ENCODE peak calls at places on chromosomes 1 and 21, in ten cellular contexts. One of them, this sample, is unnamed.

GRCh38 chr21:31873696-31874599 is 1.1 kb downstream of the HUNK start:
- DNase-seq in testis: peak; percentile 72
- DNase-seq in COR-L47: peak; percentile 36
- DNase-seq in LoVo: peak; percentile 21
- DNase-seq in HuH-7.5: peak; percentile 39
- DNase-seq in hippocampal formation: no peak
- DNase-seq in T-helper 1 cell: peak; percentile 21
- DNase-seq in mesothelial cell of epicardium: peak; percentile 87
- DNase-seq in cardiac fibroblast: peak; percentile 8
- DNase-seq in stimulated activated CD4-positive, alpha-beta T cell treated with anti-CD3 and anti-CD28 coated beads, Interleukin-12 subunit alpha, Interleukin-12 subunit beta, amount 100 ng/mL, for 24 hours: no peak
- DNase-seq in this sample: no peak

GRCh38 chr1:169867012-169867679 is 26.6 kb downstream of the SCYL3 start:
- DNase-seq in testis: no peak
- DNase-seq in COR-L47: no peak
- DNase-seq in LoVo: no peak
- DNase-seq in HuH-7.5: no peak
- DNase-seq in hippocampal formation: no peak
- DNase-seq in T-helper 1 cell: no peak
- DNase-seq in mesothelial cell of epicardium: no peak
- DNase-seq in cardiac fibroblast: no peak
- DNase-seq in stimulated activated CD4-positive, alpha-beta T cell treated with anti-CD3 and anti-CD28 coated beads, Interleukin-12 subunit alpha, Interleukin-12 subunit beta, amount 100 ng/mL, for 24 hours: no peak
- DNase-seq in this sample: no peak

GRCh38 chr1:59765036-59765730 is 49.6 kb upstream of the HOOK1 start:
- DNase-seq in testis: no peak
- DNase-seq in COR-L47: peak; percentile 88
- DNase-seq in LoVo: no peak
- DNase-seq in HuH-7.5: no peak
- DNase-seq in hippocampal formation: no peak
- DNase-seq in T-helper 1 cell: no peak
- DNase-seq in mesothelial cell of epicardium: no peak
- DNase-seq in cardiac fibroblast: no peak
- DNase-seq in stimulated activated CD4-positive, alpha-beta T cell treated with anti-CD3 and anti-CD28 coated beads, Interleukin-12 subunit alpha, Interleukin-12 subunit beta, amount 100 ng/mL, for 24 hours: no peak
- DNase-seq in this sample: no peak

GRCh38 chr1:116817582-116818064 is 63.4 kb downstream of the CD2 start:
- DNase-seq in testis: peak; percentile 56
- DNase-seq in COR-L47: peak; percentile 51
- DNase-seq in LoVo: peak; percentile 20
- DNase-seq in HuH-7.5: peak; percentile 63
- DNase-seq in hippocampal formation: no peak
- DNase-seq in T-helper 1 cell: peak; percentile 82
- DNase-seq in mesothelial cell of epicardium: no peak
- DNase-seq in cardiac fibroblast: no peak
- DNase-seq in stimulated activated CD4-positive, alpha-beta T cell treated with anti-CD3 and anti-CD28 coated beads, Interleukin-12 subunit alpha, Interleukin-12 subunit beta, amount 100 ng/mL, for 24 hours: peak; percentile 65
- DNase-seq in this sample: no peak

GRCh38 chr1:154182342-154183044 is 9.4 kb downstream of the TPM3 start:
- DNase-seq in testis: peak; percentile 82
- DNase-seq in COR-L47: peak; percentile 23
- DNase-seq in LoVo: peak; percentile 68
- DNase-seq in HuH-7.5: no peak
- DNase-seq in hippocampal formation: peak; percentile 26
- DNase-seq in T-helper 1 cell: peak; percentile 93
- DNase-seq in mesothelial cell of epicardium: peak; percentile 55
- DNase-seq in cardiac fibroblast: peak; percentile 92
- DNase-seq in stimulated activated CD4-positive, alpha-beta T cell treated with anti-CD3 and anti-CD28 coated beads, Interleukin-12 subunit alpha, Interleukin-12 subunit beta, amount 100 ng/mL, for 24 hours: peak; percentile 64
- DNase-seq in this sample: no peak

GRCh38 chr1:153679337-153680119 is 1.0 kb downstream of the NPR1 start:
- DNase-seq in testis: no peak
- DNase-seq in COR-L47: peak; percentile 4
- DNase-seq in LoVo: no peak
- DNase-seq in HuH-7.5: no peak
- DNase-seq in hippocampal formation: no peak
- DNase-seq in T-helper 1 cell: peak; percentile 17
- DNase-seq in mesothelial cell of epicardium: peak; percentile 49
- DNase-seq in cardiac fibroblast: peak; percentile 19
- DNase-seq in stimulated activated CD4-positive, alpha-beta T cell treated with anti-CD3 and anti-CD28 coated beads, Interleukin-12 subunit alpha, Interleukin-12 subunit beta, amount 100 ng/mL, for 24 hours: no peak
- DNase-seq in this sample: no peak

GRCh38 chr1:6502000-6502891 is 10.8 kb upstream of the PLEKHG5 start:
- DNase-seq in testis: peak; percentile 66
- DNase-seq in COR-L47: no peak
- DNase-seq in LoVo: no peak
- DNase-seq in HuH-7.5: no peak
- DNase-seq in hippocampal formation: no peak
- DNase-seq in T-helper 1 cell: no peak
- DNase-seq in mesothelial cell of epicardium: no peak
- DNase-seq in cardiac fibroblast: peak; percentile 48
- DNase-seq in stimulated activated CD4-positive, alpha-beta T cell treated with anti-CD3 and anti-CD28 coated beads, Interleukin-12 subunit alpha, Interleukin-12 subunit beta, amount 100 ng/mL, for 24 hours: no peak
- DNase-seq in this sample: peak; percentile 48

GRCh38 chr1:231016966-231017365 is 23.1 kb downstream of the FAM89A start:
- DNase-seq in testis: no peak
- DNase-seq in COR-L47: no peak
- DNase-seq in LoVo: no peak
- DNase-seq in HuH-7.5: no peak
- DNase-seq in hippocampal formation: no peak
- DNase-seq in T-helper 1 cell: no peak
- DNase-seq in mesothelial cell of epicardium: no peak
- DNase-seq in cardiac fibroblast: no peak
- DNase-seq in stimulated activated CD4-positive, alpha-beta T cell treated with anti-CD3 and anti-CD28 coated beads, Interleukin-12 subunit alpha, Interleukin-12 subunit beta, amount 100 ng/mL, for 24 hours: no peak
- DNase-seq in this sample: no peak

GRCh38 chr1:161910516-161911077 is 113.1 kb downstream of the OLFML2B start:
- DNase-seq in testis: no peak
- DNase-seq in COR-L47: no peak
- DNase-seq in LoVo: no peak
- DNase-seq in HuH-7.5: no peak
- DNase-seq in hippocampal formation: no peak
- DNase-seq in T-helper 1 cell: no peak
- DNase-seq in mesothelial cell of epicardium: no peak
- DNase-seq in cardiac fibroblast: peak; percentile 29
- DNase-seq in stimulated activated CD4-positive, alpha-beta T cell treated with anti-CD3 and anti-CD28 coated beads, Interleukin-12 subunit alpha, Interleukin-12 subunit beta, amount 100 ng/mL, for 24 hours: no peak
- DNase-seq in this sample: no peak

GRCh38 chr1:157359309-157360020 is 192.8 kb downstream of the FCRL5 start:
- DNase-seq in testis: no peak
- DNase-seq in COR-L47: peak; percentile 62
- DNase-seq in LoVo: no peak
- DNase-seq in HuH-7.5: no peak
- DNase-seq in hippocampal formation: no peak
- DNase-seq in T-helper 1 cell: no peak
- DNase-seq in mesothelial cell of epicardium: no peak
- DNase-seq in cardiac fibroblast: no peak
- DNase-seq in stimulated activated CD4-positive, alpha-beta T cell treated with anti-CD3 and anti-CD28 coated beads, Interleukin-12 subunit alpha, Interleukin-12 subunit beta, amount 100 ng/mL, for 24 hours: no peak
- DNase-seq in this sample: no peak

GRCh38 chr1:53277326-53277725 is 39.0 kb upstream of the MAGOH start:
- DNase-seq in testis: no peak
- DNase-seq in COR-L47: no peak
- DNase-seq in LoVo: no peak
- DNase-seq in HuH-7.5: peak; percentile 20
- DNase-seq in hippocampal formation: no peak
- DNase-seq in T-helper 1 cell: no peak
- DNase-seq in mesothelial cell of epicardium: no peak
- DNase-seq in cardiac fibroblast: no peak
- DNase-seq in stimulated activated CD4-positive, alpha-beta T cell treated with anti-CD3 and anti-CD28 coated beads, Interleukin-12 subunit alpha, Interleukin-12 subunit beta, amount 100 ng/mL, for 24 hours: no peak
- DNase-seq in this sample: no peak

GRCh38 chr1:75611014-75611413 is at the start of gene SLC44A5:
- DNase-seq in testis: no peak
- DNase-seq in COR-L47: no peak
- DNase-seq in LoVo: no peak
- DNase-seq in HuH-7.5: no peak
- DNase-seq in hippocampal formation: no peak
- DNase-seq in T-helper 1 cell: no peak
- DNase-seq in mesothelial cell of epicardium: no peak
- DNase-seq in cardiac fibroblast: no peak
- DNase-seq in stimulated activated CD4-positive, alpha-beta T cell treated with anti-CD3 and anti-CD28 coated beads, Interleukin-12 subunit alpha, Interleukin-12 subunit beta, amount 100 ng/mL, for 24 hours: no peak
- DNase-seq in this sample: no peak

GRCh38 chr1:113401067-113401466 is 10.8 kb downstream of the MAGI3 start:
- DNase-seq in testis: no peak
- DNase-seq in COR-L47: no peak
- DNase-seq in LoVo: no peak
- DNase-seq in HuH-7.5: no peak
- DNase-seq in hippocampal formation: no peak
- DNase-seq in T-helper 1 cell: no peak
- DNase-seq in mesothelial cell of epicardium: no peak
- DNase-seq in cardiac fibroblast: peak; percentile 39
- DNase-seq in stimulated activated CD4-positive, alpha-beta T cell treated with anti-CD3 and anti-CD28 coated beads, Interleukin-12 subunit alpha, Interleukin-12 subunit beta, amount 100 ng/mL, for 24 hours: no peak
- DNase-seq in this sample: no peak

GRCh38 chr1:93605812-93606512 is 75.7 kb downstream of the BCAR3 start:
- DNase-seq in testis: no peak
- DNase-seq in COR-L47: no peak
- DNase-seq in LoVo: peak; percentile 53
- DNase-seq in HuH-7.5: no peak
- DNase-seq in hippocampal formation: no peak
- DNase-seq in T-helper 1 cell: no peak
- DNase-seq in mesothelial cell of epicardium: no peak
- DNase-seq in cardiac fibroblast: peak; percentile 89
- DNase-seq in stimulated activated CD4-positive, alpha-beta T cell treated with anti-CD3 and anti-CD28 coated beads, Interleukin-12 subunit alpha, Interleukin-12 subunit beta, amount 100 ng/mL, for 24 hours: no peak
- DNase-seq in this sample: no peak

GRCh38 chr1:203325418-203326091 is 20.2 kb downstream of the BTG2 start:
- DNase-seq in testis: peak; percentile 61
- DNase-seq in COR-L47: peak; percentile 97
- DNase-seq in LoVo: no peak
- DNase-seq in HuH-7.5: no peak
- DNase-seq in hippocampal formation: peak; percentile 49
- DNase-seq in T-helper 1 cell: no peak
- DNase-seq in mesothelial cell of epicardium: no peak
- DNase-seq in cardiac fibroblast: peak; percentile 28
- DNase-seq in stimulated activated CD4-positive, alpha-beta T cell treated with anti-CD3 and anti-CD28 coated beads, Interleukin-12 subunit alpha, Interleukin-12 subunit beta, amount 100 ng/mL, for 24 hours: no peak
- DNase-seq in this sample: no peak

GRCh38 chr1:967466-968343 is 1.4 kb downstream of the PLEKHN1 start:
- DNase-seq in testis: no peak
- DNase-seq in COR-L47: no peak
- DNase-seq in LoVo: no peak
- DNase-seq in HuH-7.5: no peak
- DNase-seq in hippocampal formation: no peak
- DNase-seq in T-helper 1 cell: no peak
- DNase-seq in mesothelial cell of epicardium: no peak
- DNase-seq in cardiac fibroblast: no peak
- DNase-seq in stimulated activated CD4-positive, alpha-beta T cell treated with anti-CD3 and anti-CD28 coated beads, Interleukin-12 subunit alpha, Interleukin-12 subunit beta, amount 100 ng/mL, for 24 hours: no peak
- DNase-seq in this sample: no peak

GRCh38 chr1:210830034-210831028 is 303.6 kb downstream of the KCNH1 start:
- DNase-seq in testis: no peak
- DNase-seq in COR-L47: no peak
- DNase-seq in LoVo: no peak
- DNase-seq in HuH-7.5: no peak
- DNase-seq in hippocampal formation: no peak
- DNase-seq in T-helper 1 cell: no peak
- DNase-seq in mesothelial cell of epicardium: no peak
- DNase-seq in cardiac fibroblast: no peak
- DNase-seq in stimulated activated CD4-positive, alpha-beta T cell treated with anti-CD3 and anti-CD28 coated beads, Interleukin-12 subunit alpha, Interleukin-12 subunit beta, amount 100 ng/mL, for 24 hours: no peak
- DNase-seq in this sample: no peak

GRCh38 chr1:69157046-69157756 is 410.5 kb upstream of the LRRC7 start:
- DNase-seq in testis: no peak
- DNase-seq in COR-L47: no peak
- DNase-seq in LoVo: no peak
- DNase-seq in HuH-7.5: no peak
- DNase-seq in hippocampal formation: no peak
- DNase-seq in T-helper 1 cell: no peak
- DNase-seq in mesothelial cell of epicardium: no peak
- DNase-seq in cardiac fibroblast: no peak
- DNase-seq in stimulated activated CD4-positive, alpha-beta T cell treated with anti-CD3 and anti-CD28 coated beads, Interleukin-12 subunit alpha, Interleukin-12 subunit beta, amount 100 ng/mL, for 24 hours: no peak
- DNase-seq in this sample: no peak

GRCh38 chr1:150268342-150268705 is 492 bp downstream of the APH1A start:
- DNase-seq in testis: peak; percentile 77
- DNase-seq in COR-L47: no peak
- DNase-seq in LoVo: no peak
- DNase-seq in HuH-7.5: no peak
- DNase-seq in hippocampal formation: no peak
- DNase-seq in T-helper 1 cell: peak; percentile 46
- DNase-seq in mesothelial cell of epicardium: no peak
- DNase-seq in cardiac fibroblast: peak; percentile 55
- DNase-seq in stimulated activated CD4-positive, alpha-beta T cell treated with anti-CD3 and anti-CD28 coated beads, Interleukin-12 subunit alpha, Interleukin-12 subunit beta, amount 100 ng/mL, for 24 hours: no peak
- DNase-seq in this sample: no peak

GRCh38 chr1:204573563-204573925 is 57.3 kb downstream of the MDM4 start:
- DNase-seq in testis: no peak
- DNase-seq in COR-L47: no peak
- DNase-seq in LoVo: no peak
- DNase-seq in HuH-7.5: no peak
- DNase-seq in hippocampal formation: no peak
- DNase-seq in T-helper 1 cell: no peak
- DNase-seq in mesothelial cell of epicardium: no peak
- DNase-seq in cardiac fibroblast: no peak
- DNase-seq in stimulated activated CD4-positive, alpha-beta T cell treated with anti-CD3 and anti-CD28 coated beads, Interleukin-12 subunit alpha, Interleukin-12 subunit beta, amount 100 ng/mL, for 24 hours: no peak
- DNase-seq in this sample: no peak

GRCh38 chr1:7373936-7374760 is 396.9 kb upstream of the VAMP3 start:
- DNase-seq in testis: peak; percentile 1
- DNase-seq in COR-L47: no peak
- DNase-seq in LoVo: no peak
- DNase-seq in HuH-7.5: no peak
- DNase-seq in hippocampal formation: no peak
- DNase-seq in T-helper 1 cell: no peak
- DNase-seq in mesothelial cell of epicardium: peak; percentile 5
- DNase-seq in cardiac fibroblast: no peak
- DNase-seq in stimulated activated CD4-positive, alpha-beta T cell treated with anti-CD3 and anti-CD28 coated beads, Interleukin-12 subunit alpha, Interleukin-12 subunit beta, amount 100 ng/mL, for 24 hours: no peak
- DNase-seq in this sample: no peak

GRCh38 chr1:199221371-199222150 is 582.7 kb downstream of the PTPRC start:
- DNase-seq in testis: no peak
- DNase-seq in COR-L47: no peak
- DNase-seq in LoVo: no peak
- DNase-seq in HuH-7.5: no peak
- DNase-seq in hippocampal formation: no peak
- DNase-seq in T-helper 1 cell: no peak
- DNase-seq in mesothelial cell of epicardium: no peak
- DNase-seq in cardiac fibroblast: no peak
- DNase-seq in stimulated activated CD4-positive, alpha-beta T cell treated with anti-CD3 and anti-CD28 coated beads, Interleukin-12 subunit alpha, Interleukin-12 subunit beta, amount 100 ng/mL, for 24 hours: no peak
- DNase-seq in this sample: no peak

GRCh38 chr1:179146916-179147315 is 65.0 kb downstream of the TOR3A start:
- DNase-seq in testis: no peak
- DNase-seq in COR-L47: no peak
- DNase-seq in LoVo: no peak
- DNase-seq in HuH-7.5: no peak
- DNase-seq in hippocampal formation: no peak
- DNase-seq in T-helper 1 cell: no peak
- DNase-seq in mesothelial cell of epicardium: no peak
- DNase-seq in cardiac fibroblast: no peak
- DNase-seq in stimulated activated CD4-positive, alpha-beta T cell treated with anti-CD3 and anti-CD28 coated beads, Interleukin-12 subunit alpha, Interleukin-12 subunit beta, amount 100 ng/mL, for 24 hours: no peak
- DNase-seq in this sample: no peak

GRCh38 chr1:43108080-43108479 is 64.0 kb downstream of the EBNA1BP2 start:
- DNase-seq in testis: no peak
- DNase-seq in COR-L47: no peak
- DNase-seq in LoVo: no peak
- DNase-seq in HuH-7.5: no peak
- DNase-seq in hippocampal formation: no peak
- DNase-seq in T-helper 1 cell: no peak
- DNase-seq in mesothelial cell of epicardium: no peak
- DNase-seq in cardiac fibroblast: no peak
- DNase-seq in stimulated activated CD4-positive, alpha-beta T cell treated with anti-CD3 and anti-CD28 coated beads, Interleukin-12 subunit alpha, Interleukin-12 subunit beta, amount 100 ng/mL, for 24 hours: no peak
- DNase-seq in this sample: no peak

GRCh38 chr1:31750858-31751638 is 13.1 kb downstream of the ADGRB2 start:
- DNase-seq in testis: no peak
- DNase-seq in COR-L47: no peak
- DNase-seq in LoVo: no peak
- DNase-seq in HuH-7.5: no peak
- DNase-seq in hippocampal formation: no peak
- DNase-seq in T-helper 1 cell: peak; percentile 28
- DNase-seq in mesothelial cell of epicardium: no peak
- DNase-seq in cardiac fibroblast: peak; percentile 65
- DNase-seq in stimulated activated CD4-positive, alpha-beta T cell treated with anti-CD3 and anti-CD28 coated beads, Interleukin-12 subunit alpha, Interleukin-12 subunit beta, amount 100 ng/mL, for 24 hours: no peak
- DNase-seq in this sample: no peak

GRCh38 chr1:169106095-169106920 is at the start of gene ATP1B1:
- DNase-seq in testis: peak; percentile 93
- DNase-seq in COR-L47: peak; percentile 96
- DNase-seq in LoVo: peak; percentile 92
- DNase-seq in HuH-7.5: peak; percentile 93
- DNase-seq in hippocampal formation: peak; percentile 89
- DNase-seq in T-helper 1 cell: peak; percentile 70
- DNase-seq in mesothelial cell of epicardium: peak; percentile 92
- DNase-seq in cardiac fibroblast: peak; percentile 84
- DNase-seq in stimulated activated CD4-positive, alpha-beta T cell treated with anti-CD3 and anti-CD28 coated beads, Interleukin-12 subunit alpha, Interleukin-12 subunit beta, amount 100 ng/mL, for 24 hours: peak; percentile 65
- DNase-seq in this sample: peak; percentile 95

GRCh38 chr1:223709598-223709997 is 2.7 kb upstream of the CAPN2 start:
- DNase-seq in testis: no peak
- DNase-seq in COR-L47: no peak
- DNase-seq in LoVo: peak; percentile 34
- DNase-seq in HuH-7.5: no peak
- DNase-seq in hippocampal formation: no peak
- DNase-seq in T-helper 1 cell: no peak
- DNase-seq in mesothelial cell of epicardium: no peak
- DNase-seq in cardiac fibroblast: peak; percentile 61
- DNase-seq in stimulated activated CD4-positive, alpha-beta T cell treated with anti-CD3 and anti-CD28 coated beads, Interleukin-12 subunit alpha, Interleukin-12 subunit beta, amount 100 ng/mL, for 24 hours: no peak
- DNase-seq in this sample: no peak

GRCh38 chr1:39378377-39378776 is 113.1 kb upstream of the BMP8A start:
- DNase-seq in testis: no peak
- DNase-seq in COR-L47: no peak
- DNase-seq in LoVo: peak; percentile 43
- DNase-seq in HuH-7.5: peak; percentile 45
- DNase-seq in hippocampal formation: no peak
- DNase-seq in T-helper 1 cell: no peak
- DNase-seq in mesothelial cell of epicardium: no peak
- DNase-seq in cardiac fibroblast: no peak
- DNase-seq in stimulated activated CD4-positive, alpha-beta T cell treated with anti-CD3 and anti-CD28 coated beads, Interleukin-12 subunit alpha, Interleukin-12 subunit beta, amount 100 ng/mL, for 24 hours: no peak
- DNase-seq in this sample: no peak